ENCODE peak calls at places on chromosomes 1 and 21, in seven cellular contexts. One of them, this sample, is unnamed.

GRCh38 chr21:42724226-42724920 is 71.0 kb downstream of the PDE9A start:
- DNase-seq in GM20000: no peak
- DNase-seq in IMR-90: peak; percentile 92
- DNase-seq in progenitor cell of endocrine pancreas: no peak
- DNase-seq in cardiac muscle cell: no peak
- DNase-seq in AG09319: peak; percentile 46
- DNase-seq in fibroblast of pulmonary artery: peak; percentile 91
- DNase-seq in this sample: peak; percentile 80

GRCh38 chr1:25727026-25727818 is 72.8 kb upstream of the SELENON start:
- DNase-seq in IMR-90: peak; percentile 49
- DNase-seq in GM20000: no peak
- DNase-seq in cardiac muscle cell: no peak
- DNase-seq in fibroblast of pulmonary artery: no peak
- DNase-seq in AG09319: no peak
- DNase-seq in progenitor cell of endocrine pancreas: no peak
- DNase-seq in this sample: no peak

GRCh38 chr1:66374561-66375111 is 159.3 kb upstream of the SGIP1 start:
- DNase-seq in progenitor cell of endocrine pancreas: no peak
- DNase-seq in IMR-90: peak; percentile 95
- DNase-seq in fibroblast of pulmonary artery: peak; percentile 74
- DNase-seq in AG09319: peak; percentile 71
- DNase-seq in GM20000: peak; percentile 49
- DNase-seq in cardiac muscle cell: no peak
- DNase-seq in this sample: peak; percentile 40

GRCh38 chr1:9438431-9439073 is 100.7 kb upstream of the SLC25A33 start:
- DNase-seq in fibroblast of pulmonary artery: peak; percentile 97
- DNase-seq in cardiac muscle cell: no peak
- DNase-seq in IMR-90: peak; percentile 93
- DNase-seq in AG09319: peak; percentile 69
- DNase-seq in GM20000: no peak
- DNase-seq in progenitor cell of endocrine pancreas: no peak
- DNase-seq in this sample: peak; percentile 91

GRCh38 chr21:42513985-42514882 is 582 bp downstream of the SLC37A1 start:
- DNase-seq in GM20000: peak; percentile 83
- DNase-seq in AG09319: no peak
- DNase-seq in fibroblast of pulmonary artery: no peak
- DNase-seq in progenitor cell of endocrine pancreas: peak; percentile 41
- DNase-seq in cardiac muscle cell: peak; percentile 51
- DNase-seq in IMR-90: no peak
- DNase-seq in this sample: peak; percentile 39

GRCh38 chr1:201637282-201638076 is 98.6 kb downstream of the NAV1 start:
- DNase-seq in AG09319: peak; percentile 71
- DNase-seq in fibroblast of pulmonary artery: peak; percentile 70
- DNase-seq in progenitor cell of endocrine pancreas: no peak
- DNase-seq in GM20000: no peak
- DNase-seq in cardiac muscle cell: no peak
- DNase-seq in IMR-90: peak; percentile 68
- DNase-seq in this sample: no peak

GRCh38 chr1:67741121-67741520 is 56.1 kb downstream of the GADD45A start:
- DNase-seq in AG09319: no peak
- DNase-seq in cardiac muscle cell: no peak
- DNase-seq in progenitor cell of endocrine pancreas: no peak
- DNase-seq in IMR-90: no peak
- DNase-seq in GM20000: no peak
- DNase-seq in fibroblast of pulmonary artery: no peak
- DNase-seq in this sample: no peak

GRCh38 chr1:115170972-115171392 is 81.7 kb upstream of the TSPAN2 start:
- DNase-seq in fibroblast of pulmonary artery: no peak
- DNase-seq in GM20000: no peak
- DNase-seq in progenitor cell of endocrine pancreas: no peak
- DNase-seq in AG09319: no peak
- DNase-seq in cardiac muscle cell: no peak
- DNase-seq in IMR-90: no peak
- DNase-seq in this sample: no peak

GRCh38 chr21:25901580-25901979 is 166.8 kb downstream of the GABPA start:
- DNase-seq in progenitor cell of endocrine pancreas: no peak
- DNase-seq in fibroblast of pulmonary artery: no peak
- DNase-seq in IMR-90: peak; percentile 39
- DNase-seq in AG09319: no peak
- DNase-seq in cardiac muscle cell: no peak
- DNase-seq in GM20000: no peak
- DNase-seq in this sample: no peak

GRCh38 chr1:181128592-181129497 is 40.3 kb downstream of the IER5 start:
- DNase-seq in AG09319: no peak
- DNase-seq in progenitor cell of endocrine pancreas: no peak
- DNase-seq in cardiac muscle cell: no peak
- DNase-seq in fibroblast of pulmonary artery: no peak
- DNase-seq in GM20000: peak; percentile 58
- DNase-seq in IMR-90: no peak
- DNase-seq in this sample: no peak

GRCh38 chr1:61446531-61446991 is 278.4 kb downstream of the TM2D1 start:
- DNase-seq in AG09319: no peak
- DNase-seq in fibroblast of pulmonary artery: peak; percentile 53
- DNase-seq in progenitor cell of endocrine pancreas: no peak
- DNase-seq in IMR-90: no peak
- DNase-seq in GM20000: no peak
- DNase-seq in cardiac muscle cell: no peak
- DNase-seq in this sample: no peak

GRCh38 chr1:24325587-24326449 is 6.7 kb downstream of the GRHL3 start:
- DNase-seq in cardiac muscle cell: no peak
- DNase-seq in GM20000: no peak
- DNase-seq in AG09319: no peak
- DNase-seq in fibroblast of pulmonary artery: no peak
- DNase-seq in progenitor cell of endocrine pancreas: no peak
- DNase-seq in IMR-90: no peak
- DNase-seq in this sample: no peak

GRCh38 chr21:29499734-29500343 is 201.1 kb downstream of the BACH1 start:
- DNase-seq in cardiac muscle cell: no peak
- DNase-seq in IMR-90: no peak
- DNase-seq in progenitor cell of endocrine pancreas: no peak
- DNase-seq in AG09319: no peak
- DNase-seq in fibroblast of pulmonary artery: peak; percentile 33
- DNase-seq in GM20000: no peak
- DNase-seq in this sample: peak; percentile 52

GRCh38 chr1:232428036-232428600 is 201.8 kb downstream of the SIPA1L2 start:
- DNase-seq in GM20000: no peak
- DNase-seq in progenitor cell of endocrine pancreas: no peak
- DNase-seq in fibroblast of pulmonary artery: peak; percentile 14
- DNase-seq in cardiac muscle cell: no peak
- DNase-seq in IMR-90: peak; percentile 26
- DNase-seq in AG09319: no peak
- DNase-seq in this sample: no peak

GRCh38 chr1:155071701-155072100 is 6.9 kb upstream of the EFNA3 start:
- DNase-seq in fibroblast of pulmonary artery: no peak
- DNase-seq in AG09319: no peak
- DNase-seq in cardiac muscle cell: peak; percentile 63
- DNase-seq in GM20000: no peak
- DNase-seq in IMR-90: no peak
- DNase-seq in progenitor cell of endocrine pancreas: no peak
- DNase-seq in this sample: no peak

GRCh38 chr1:155121249-155121648 is 6.4 kb upstream of the EFNA1 start:
- DNase-seq in fibroblast of pulmonary artery: no peak
- DNase-seq in GM20000: no peak
- DNase-seq in IMR-90: no peak
- DNase-seq in progenitor cell of endocrine pancreas: no peak
- DNase-seq in cardiac muscle cell: no peak
- DNase-seq in AG09319: no peak
- DNase-seq in this sample: no peak

GRCh38 chr1:149888999-149889289 is 10.4 kb upstream of the BOLA1 start:
- DNase-seq in IMR-90: peak; percentile 52
- DNase-seq in progenitor cell of endocrine pancreas: no peak
- DNase-seq in GM20000: no peak
- DNase-seq in fibroblast of pulmonary artery: peak; percentile 65
- DNase-seq in AG09319: no peak
- DNase-seq in cardiac muscle cell: no peak
- DNase-seq in this sample: peak; percentile 67

GRCh38 chr1:56803561-56804156 is 15.5 kb downstream of the FYB2 start:
- DNase-seq in GM20000: peak; percentile 32
- DNase-seq in AG09319: no peak
- DNase-seq in progenitor cell of endocrine pancreas: no peak
- DNase-seq in IMR-90: peak; percentile 10
- DNase-seq in cardiac muscle cell: peak; percentile 62
- DNase-seq in fibroblast of pulmonary artery: peak; percentile 24
- DNase-seq in this sample: peak; percentile 68
- TF ChIP-seq CTCF in GM20000: peak; percentile 40
- TF ChIP-seq CTCF in AG09319: peak; percentile 59
- TF ChIP-seq CTCF in progenitor cell of endocrine pancreas: peak; percentile 68
- TF ChIP-seq CTCF in IMR-90: peak; percentile 44
- TF ChIP-seq CTCF in cardiac muscle cell: peak; percentile 61
- TF ChIP-seq CTCF in fibroblast of pulmonary artery: peak; percentile 61
- TF ChIP-seq CTCF in this sample: peak; percentile 63

DNA sequence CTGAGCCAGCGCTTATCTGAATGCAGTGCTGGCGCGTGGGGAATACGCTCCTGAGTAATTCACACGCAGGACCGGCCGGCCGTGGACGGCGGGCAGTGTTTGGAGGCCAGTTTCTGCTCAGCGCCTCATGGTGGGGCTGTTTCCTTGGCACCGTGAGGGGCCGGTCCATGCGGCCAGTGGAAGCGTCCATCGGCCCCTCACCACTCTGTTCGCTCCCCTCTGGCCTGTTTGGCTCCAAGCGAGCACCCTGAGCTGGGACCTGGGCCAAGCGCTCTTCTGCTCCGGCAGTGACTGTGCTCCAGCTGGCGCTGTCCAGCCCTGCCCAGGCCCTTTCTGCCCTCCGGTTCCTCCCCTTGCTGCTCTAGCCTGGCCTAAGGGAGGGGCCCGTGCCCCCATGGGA is 16.3 kb upstream of the PLCH2 start:
- DNase-seq in IMR-90: peak; percentile 73
- DNase-seq in fibroblast of pulmonary artery: peak; percentile 53
- DNase-seq in AG09319: no peak
- DNase-seq in progenitor cell of endocrine pancreas: no peak
- DNase-seq in cardiac muscle cell: peak; percentile 47
- DNase-seq in GM20000: no peak
- DNase-seq in this sample: no peak
- TF ChIP-seq CTCF in IMR-90: peak; percentile 48
- TF ChIP-seq CTCF in fibroblast of pulmonary artery: peak; percentile 28
- TF ChIP-seq CTCF in AG09319: peak; percentile 1
- TF ChIP-seq CTCF in progenitor cell of endocrine pancreas: no peak
- TF ChIP-seq CTCF in cardiac muscle cell: peak; percentile 21
- TF ChIP-seq CTCF in GM20000: no peak
- TF ChIP-seq CTCF in this sample: no peak

GRCh38 chr1:239952348-239953307 is 139.1 kb upstream of the FMN2 start:
- DNase-seq in cardiac muscle cell: peak; percentile 14
- DNase-seq in IMR-90: no peak
- DNase-seq in fibroblast of pulmonary artery: no peak
- DNase-seq in progenitor cell of endocrine pancreas: peak; percentile 26
- DNase-seq in AG09319: no peak
- DNase-seq in GM20000: no peak
- DNase-seq in this sample: peak; percentile 44
- TF ChIP-seq CTCF in cardiac muscle cell: peak; percentile 23
- TF ChIP-seq CTCF in IMR-90: peak; percentile 31
- TF ChIP-seq CTCF in fibroblast of pulmonary artery: peak; percentile 23
- TF ChIP-seq CTCF in progenitor cell of endocrine pancreas: peak; percentile 67
- TF ChIP-seq CTCF in AG09319: peak; percentile 32
- TF ChIP-seq CTCF in GM20000: peak; percentile 5
- TF ChIP-seq CTCF in this sample: peak; percentile 55

DNA sequence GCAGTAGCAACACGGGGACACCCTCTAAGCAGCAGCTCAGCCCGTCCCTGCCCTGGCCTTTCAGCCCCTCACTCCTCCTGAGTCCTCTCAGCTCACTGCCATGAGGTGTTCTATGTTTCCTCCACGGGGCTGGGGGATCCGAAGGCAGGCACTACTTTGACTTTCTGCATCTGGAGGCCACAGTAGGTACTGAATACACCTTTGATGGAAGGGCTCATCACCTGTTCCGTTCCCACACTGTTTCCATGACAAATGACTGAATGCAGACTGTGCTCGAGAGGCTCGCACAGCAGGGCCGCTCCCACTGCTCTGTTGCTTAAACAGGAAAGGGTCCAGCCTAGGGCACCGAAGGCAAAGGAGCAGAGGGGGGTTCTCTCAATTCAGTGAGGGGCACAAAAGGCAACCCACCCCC is 77.6 kb upstream of the DNAH14 start:
- DNase-seq in cardiac muscle cell: no peak
- DNase-seq in AG09319: no peak
- DNase-seq in IMR-90: no peak
- DNase-seq in fibroblast of pulmonary artery: no peak
- DNase-seq in GM20000: peak; percentile 11
- DNase-seq in progenitor cell of endocrine pancreas: no peak
- DNase-seq in this sample: no peak
- TF ChIP-seq CTCF in cardiac muscle cell: no peak
- TF ChIP-seq CTCF in AG09319: no peak
- TF ChIP-seq CTCF in IMR-90: no peak
- TF ChIP-seq CTCF in fibroblast of pulmonary artery: no peak
- TF ChIP-seq CTCF in GM20000: no peak
- TF ChIP-seq CTCF in progenitor cell of endocrine pancreas: no peak
- TF ChIP-seq CTCF in this sample: no peak

GRCh38 chr21:39651206-39651605 is 38.5 kb downstream of the B3GALT5 start:
- DNase-seq in AG09319: no peak
- DNase-seq in fibroblast of pulmonary artery: no peak
- DNase-seq in progenitor cell of endocrine pancreas: no peak
- DNase-seq in cardiac muscle cell: no peak
- DNase-seq in IMR-90: no peak
- DNase-seq in GM20000: no peak
- DNase-seq in this sample: no peak
- TF ChIP-seq CTCF in AG09319: no peak
- TF ChIP-seq CTCF in fibroblast of pulmonary artery: no peak
- TF ChIP-seq CTCF in progenitor cell of endocrine pancreas: no peak
- TF ChIP-seq CTCF in cardiac muscle cell: no peak
- TF ChIP-seq CTCF in IMR-90: no peak
- TF ChIP-seq CTCF in GM20000: no peak
- TF ChIP-seq CTCF in this sample: no peak

DNA sequence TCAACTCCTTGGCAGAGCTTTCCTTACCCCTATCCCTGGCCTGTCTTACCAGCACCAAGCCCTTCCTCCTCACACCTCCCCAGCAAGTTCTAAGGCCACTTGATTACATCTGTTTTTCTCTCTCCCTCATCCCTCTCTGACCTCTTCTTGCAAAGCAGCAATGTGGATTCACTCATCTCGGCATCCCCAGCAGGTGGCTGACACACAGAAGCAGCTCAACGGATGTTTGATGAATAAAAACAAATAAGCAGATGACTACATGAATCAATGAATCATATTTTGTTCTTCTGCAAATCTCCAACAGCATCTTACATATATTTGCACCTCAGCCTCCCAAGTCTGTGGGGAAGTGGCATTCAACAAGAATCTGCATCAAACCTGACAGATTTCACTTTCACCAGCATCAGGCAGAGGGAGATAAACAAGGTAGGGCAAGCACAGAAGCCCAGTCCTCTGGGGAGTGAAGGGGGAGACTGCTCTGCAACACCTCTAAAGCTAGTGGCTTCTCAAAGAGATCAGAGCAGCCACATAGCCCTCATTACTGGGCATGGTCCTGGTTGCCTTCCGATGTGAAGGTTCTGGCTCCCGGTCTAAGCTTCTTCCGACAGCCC is 34.0 kb downstream of the CAPN8 start:
- DNase-seq in fibroblast of pulmonary artery: no peak
- DNase-seq in GM20000: no peak
- DNase-seq in cardiac muscle cell: no peak
- DNase-seq in AG09319: no peak
- DNase-seq in progenitor cell of endocrine pancreas: no peak
- DNase-seq in IMR-90: peak; percentile 25
- DNase-seq in this sample: no peak
- TF ChIP-seq CTCF in fibroblast of pulmonary artery: no peak
- TF ChIP-seq CTCF in GM20000: no peak
- TF ChIP-seq CTCF in cardiac muscle cell: no peak
- TF ChIP-seq CTCF in AG09319: no peak
- TF ChIP-seq CTCF in progenitor cell of endocrine pancreas: no peak
- TF ChIP-seq CTCF in IMR-90: no peak
- TF ChIP-seq CTCF in this sample: peak; percentile 21

This sample was measured in MCF 10A.